ENCODE peak calls at places on chromosome 21, in eight cellular contexts. One of them, this sample, is unnamed.

GRCh38 chr21:21463456-21463855 is 465.2 kb downstream of the NCAM2 start:
- DNase-seq in MM.1S: peak; percentile 10
- DNase-seq in stomach: no peak
- DNase-seq in fibroblast of lung: no peak
- DNase-seq in pancreas: no peak
- DNase-seq in left lung: no peak
- DNase-seq in colonic mucosa: no peak
- DNase-seq in heart left ventricle: no peak
- DNase-seq in this sample: no peak

GRCh38 chr21:39018730-39019129 is 164.5 kb downstream of the PSMG1 start:
- DNase-seq in MM.1S: no peak
- DNase-seq in colonic mucosa: no peak
- DNase-seq in pancreas: no peak
- DNase-seq in stomach: no peak
- DNase-seq in left lung: no peak
- DNase-seq in fibroblast of lung: no peak
- DNase-seq in heart left ventricle: no peak
- DNase-seq in this sample: no peak

GRCh38 chr21:44331650-44332306 is 7.4 kb downstream of the CFAP410 start:
- DNase-seq in pancreas: no peak
- DNase-seq in MM.1S: no peak
- DNase-seq in stomach: no peak
- DNase-seq in fibroblast of lung: no peak
- DNase-seq in colonic mucosa: no peak
- DNase-seq in heart left ventricle: no peak
- DNase-seq in left lung: peak; percentile 64
- DNase-seq in this sample: no peak

GRCh38 chr21:31915566-31915965 is 42.7 kb downstream of the HUNK start:
- DNase-seq in colonic mucosa: no peak
- DNase-seq in heart left ventricle: no peak
- DNase-seq in stomach: no peak
- DNase-seq in pancreas: no peak
- DNase-seq in left lung: no peak
- DNase-seq in MM.1S: no peak
- DNase-seq in fibroblast of lung: no peak
- DNase-seq in this sample: no peak

GRCh38 chr21:43869486-43870325 is 4.7 kb downstream of the AGPAT3 start:
- DNase-seq in stomach: no peak
- DNase-seq in left lung: peak; percentile 52
- DNase-seq in MM.1S: no peak
- DNase-seq in fibroblast of lung: no peak
- DNase-seq in heart left ventricle: no peak
- DNase-seq in pancreas: no peak
- DNase-seq in colonic mucosa: no peak
- DNase-seq in this sample: no peak

GRCh38 chr21:15250384-15250783 is 185.6 kb upstream of the NRIP1 start:
- DNase-seq in stomach: no peak
- DNase-seq in left lung: no peak
- DNase-seq in heart left ventricle: no peak
- DNase-seq in colonic mucosa: no peak
- DNase-seq in fibroblast of lung: peak; percentile 47
- DNase-seq in pancreas: no peak
- DNase-seq in MM.1S: no peak
- DNase-seq in this sample: no peak

GRCh38 chr21:43194303-43195130 is 25.7 kb downstream of the CRYAA start:
- DNase-seq in stomach: no peak
- DNase-seq in heart left ventricle: peak; percentile 7
- DNase-seq in colonic mucosa: peak; percentile 14
- DNase-seq in fibroblast of lung: no peak
- DNase-seq in pancreas: peak; percentile 6
- DNase-seq in MM.1S: no peak
- DNase-seq in left lung: no peak
- DNase-seq in this sample: peak; percentile 48

GRCh38 chr21:38765056-38765455 is 40.7 kb upstream of the ETS2 start:
- DNase-seq in MM.1S: no peak
- DNase-seq in colonic mucosa: no peak
- DNase-seq in pancreas: no peak
- DNase-seq in stomach: no peak
- DNase-seq in heart left ventricle: no peak
- DNase-seq in left lung: no peak
- DNase-seq in fibroblast of lung: no peak
- DNase-seq in this sample: no peak

GRCh38 chr21:32307706-32308105 is 9.1 kb downstream of the MRAP start:
- DNase-seq in stomach: no peak
- DNase-seq in pancreas: no peak
- DNase-seq in fibroblast of lung: peak; percentile 66
- DNase-seq in left lung: no peak
- DNase-seq in MM.1S: no peak
- DNase-seq in heart left ventricle: no peak
- DNase-seq in colonic mucosa: peak; percentile 8
- DNase-seq in this sample: no peak

GRCh38 chr21:32456497-32456918 is 44.0 kb downstream of the EVA1C start:
- DNase-seq in stomach: no peak
- DNase-seq in colonic mucosa: no peak
- DNase-seq in heart left ventricle: no peak
- DNase-seq in fibroblast of lung: peak; percentile 83
- DNase-seq in left lung: no peak
- DNase-seq in pancreas: no peak
- DNase-seq in MM.1S: no peak
- DNase-seq in this sample: no peak

GRCh38 chr21:14773777-14774345 is 227.7 kb upstream of the SAMSN1 start:
- DNase-seq in fibroblast of lung: no peak
- DNase-seq in heart left ventricle: peak; percentile 11
- DNase-seq in pancreas: peak; percentile 65
- DNase-seq in colonic mucosa: peak; percentile 80
- DNase-seq in left lung: no peak
- DNase-seq in MM.1S: peak; percentile 69
- DNase-seq in stomach: peak; percentile 66
- DNase-seq in this sample: peak; percentile 21

GRCh38 chr21:15343066-15343465 is 278.3 kb upstream of the NRIP1 start:
- DNase-seq in colonic mucosa: no peak
- DNase-seq in MM.1S: no peak
- DNase-seq in pancreas: no peak
- DNase-seq in stomach: no peak
- DNase-seq in left lung: no peak
- DNase-seq in fibroblast of lung: no peak
- DNase-seq in heart left ventricle: no peak
- DNase-seq in this sample: no peak

GRCh38 chr21:17793675-17794123 is 25.5 kb downstream of the C21orf91 start:
- DNase-seq in MM.1S: peak; percentile 78
- DNase-seq in pancreas: no peak
- DNase-seq in left lung: no peak
- DNase-seq in heart left ventricle: no peak
- DNase-seq in colonic mucosa: no peak
- DNase-seq in fibroblast of lung: peak; percentile 53
- DNase-seq in stomach: no peak
- DNase-seq in this sample: no peak

GRCh38 chr21:34886554-34887385 is 162.3 kb downstream of the RUNX1 start:
- DNase-seq in pancreas: peak; percentile 35
- DNase-seq in MM.1S: peak; percentile 35
- DNase-seq in fibroblast of lung: peak; percentile 45
- DNase-seq in left lung: peak; percentile 87
- DNase-seq in stomach: no peak
- DNase-seq in heart left ventricle: peak; percentile 21
- DNase-seq in colonic mucosa: peak; percentile 44
- DNase-seq in this sample: no peak

GRCh38 chr21:44436111-44436611 is 19.1 kb upstream of the LRRC3 start:
- DNase-seq in stomach: no peak
- DNase-seq in fibroblast of lung: no peak
- DNase-seq in colonic mucosa: no peak
- DNase-seq in pancreas: no peak
- DNase-seq in MM.1S: no peak
- DNase-seq in left lung: peak; percentile 53
- DNase-seq in heart left ventricle: no peak
- DNase-seq in this sample: no peak

GRCh38 chr21:30839304-30839703 is 9.7 kb upstream of the KRTAP7-1 start:
- DNase-seq in pancreas: peak; percentile 24
- DNase-seq in colonic mucosa: peak; percentile 18
- DNase-seq in left lung: no peak
- DNase-seq in heart left ventricle: no peak
- DNase-seq in MM.1S: peak; percentile 70
- DNase-seq in stomach: no peak
- DNase-seq in fibroblast of lung: no peak
- DNase-seq in this sample: peak; percentile 23

GRCh38 chr21:32119389-32119788 is 159.5 kb downstream of the MIS18A start:
- DNase-seq in heart left ventricle: no peak
- DNase-seq in MM.1S: no peak
- DNase-seq in pancreas: no peak
- DNase-seq in fibroblast of lung: no peak
- DNase-seq in left lung: no peak
- DNase-seq in stomach: no peak
- DNase-seq in colonic mucosa: no peak
- DNase-seq in this sample: no peak

GRCh38 chr21:42195378-42196031 is 23.4 kb upstream of the ABCG1 start:
- DNase-seq in pancreas: no peak
- DNase-seq in heart left ventricle: peak; percentile 30
- DNase-seq in stomach: no peak
- DNase-seq in MM.1S: no peak
- DNase-seq in left lung: no peak
- DNase-seq in fibroblast of lung: peak; percentile 87
- DNase-seq in colonic mucosa: no peak
- DNase-seq in this sample: no peak

GRCh38 chr21:34580181-34580700 is 34.7 kb downstream of the RCAN1 start:
- DNase-seq in pancreas: no peak
- DNase-seq in stomach: peak; percentile 59
- DNase-seq in heart left ventricle: peak; percentile 69
- DNase-seq in fibroblast of lung: no peak
- DNase-seq in left lung: no peak
- DNase-seq in colonic mucosa: peak; percentile 74
- DNase-seq in MM.1S: no peak
- DNase-seq in this sample: no peak

GRCh38 chr21:43905726-43906455 is 40.9 kb downstream of the AGPAT3 start:
- DNase-seq in fibroblast of lung: no peak
- DNase-seq in MM.1S: no peak
- DNase-seq in stomach: no peak
- DNase-seq in heart left ventricle: no peak
- DNase-seq in colonic mucosa: no peak
- DNase-seq in left lung: no peak
- DNase-seq in pancreas: no peak
- DNase-seq in this sample: no peak

DNA sequence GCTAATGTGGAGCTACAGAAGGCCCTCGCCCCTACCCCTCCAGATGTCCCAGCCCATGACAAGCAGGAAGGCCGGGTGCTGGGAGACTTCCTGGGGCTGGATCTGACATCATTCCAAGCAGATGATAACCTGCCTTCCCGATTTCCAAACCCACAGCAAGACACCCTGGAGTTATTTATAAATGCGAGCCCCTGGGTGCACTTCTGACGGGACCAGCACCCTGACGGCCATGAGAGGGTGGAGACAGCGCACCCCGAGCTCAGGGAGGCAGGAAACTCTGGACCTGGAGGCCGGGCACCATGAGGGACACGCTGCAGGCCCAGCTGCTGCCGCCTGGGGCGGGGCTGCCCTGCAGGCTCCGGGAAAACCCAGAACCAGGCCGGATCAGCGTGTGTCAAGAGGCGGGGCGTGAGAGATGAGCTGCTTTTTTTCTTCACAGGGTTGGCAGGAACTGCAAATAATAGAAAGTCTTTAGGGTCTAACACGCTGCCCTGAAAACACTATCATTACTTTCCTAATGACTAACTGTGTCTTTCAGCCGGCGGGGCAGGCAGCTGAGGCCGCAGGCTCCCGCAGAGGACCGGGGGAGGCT is 2.5 kb upstream of the PCBP3 start:
- DNase-seq in left lung: no peak
- DNase-seq in MM.1S: no peak
- DNase-seq in fibroblast of lung: peak; percentile 56
- DNase-seq in colonic mucosa: peak; percentile 62
- DNase-seq in heart left ventricle: peak; percentile 35
- DNase-seq in pancreas: no peak
- DNase-seq in stomach: no peak
- DNase-seq in this sample: no peak
- TF ChIP-seq CTCF in left lung: no peak
- TF ChIP-seq CTCF in MM.1S: no peak
- TF ChIP-seq CTCF in fibroblast of lung: no peak
- TF ChIP-seq CTCF in colonic mucosa: no peak
- TF ChIP-seq CTCF in heart left ventricle: no peak
- TF ChIP-seq CTCF in pancreas: no peak
- TF ChIP-seq CTCF in stomach: no peak
- TF ChIP-seq CTCF in this sample: no peak

DNA sequence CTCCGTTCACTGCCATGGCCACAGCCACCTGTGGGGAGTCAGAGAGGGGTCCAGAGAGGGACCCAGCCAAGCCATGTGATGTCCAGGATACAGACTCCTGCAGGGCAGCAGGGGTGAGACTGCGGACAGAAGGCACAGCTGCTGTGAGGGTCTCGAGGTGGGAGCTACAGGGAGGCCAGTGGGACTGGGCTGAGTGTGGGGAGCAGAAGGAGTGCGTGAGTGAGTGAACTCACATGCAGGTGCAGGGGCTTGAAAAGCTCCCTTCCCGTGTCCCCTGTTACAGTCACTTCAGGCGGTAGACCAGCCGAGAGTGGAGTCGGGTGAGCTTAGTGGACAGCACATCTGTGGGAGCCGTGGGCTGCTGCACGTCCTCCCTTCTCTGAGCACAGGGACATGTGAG is 42.4 kb downstream of the S100B start:
- DNase-seq in MM.1S: no peak
- DNase-seq in fibroblast of lung: no peak
- DNase-seq in left lung: no peak
- DNase-seq in pancreas: no peak
- DNase-seq in colonic mucosa: no peak
- DNase-seq in stomach: no peak
- DNase-seq in heart left ventricle: no peak
- DNase-seq in this sample: no peak
- TF ChIP-seq CTCF in MM.1S: no peak
- TF ChIP-seq CTCF in fibroblast of lung: no peak
- TF ChIP-seq CTCF in left lung: no peak
- TF ChIP-seq CTCF in pancreas: no peak
- TF ChIP-seq CTCF in colonic mucosa: no peak
- TF ChIP-seq CTCF in stomach: no peak
- TF ChIP-seq CTCF in heart left ventricle: no peak
- TF ChIP-seq CTCF in this sample: no peak

DNA sequence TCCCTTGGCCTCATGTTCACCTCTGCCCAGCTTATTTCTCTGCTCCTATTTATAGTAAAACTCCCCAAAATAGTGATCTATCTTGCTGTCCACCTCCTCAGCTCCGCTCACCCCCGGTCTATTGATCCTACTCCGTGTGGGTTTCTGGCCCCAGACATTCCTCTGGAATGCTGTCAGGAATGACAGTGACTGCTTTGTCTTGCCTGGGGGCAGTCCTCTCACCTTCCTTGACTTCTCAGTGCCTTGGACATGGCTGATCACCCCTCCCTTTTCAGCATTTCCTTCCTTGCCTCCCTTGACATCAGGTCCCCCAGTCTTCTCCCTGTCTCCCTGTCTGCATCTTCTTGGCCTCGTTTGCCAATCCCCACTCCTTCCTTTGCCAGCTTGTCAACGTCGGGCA is 108.1 kb upstream of the BACE2 start:
- DNase-seq in left lung: no peak
- DNase-seq in heart left ventricle: no peak
- DNase-seq in colonic mucosa: no peak
- DNase-seq in fibroblast of lung: no peak
- DNase-seq in pancreas: no peak
- DNase-seq in MM.1S: no peak
- DNase-seq in stomach: no peak
- DNase-seq in this sample: no peak
- TF ChIP-seq CTCF in left lung: no peak
- TF ChIP-seq CTCF in heart left ventricle: no peak
- TF ChIP-seq CTCF in colonic mucosa: no peak
- TF ChIP-seq CTCF in fibroblast of lung: no peak
- TF ChIP-seq CTCF in pancreas: no peak
- TF ChIP-seq CTCF in MM.1S: no peak
- TF ChIP-seq CTCF in stomach: no peak
- TF ChIP-seq CTCF in this sample: no peak

GRCh38 chr21:16608209-16608830 is 878.5 kb downstream of the USP25 start:
- DNase-seq in colonic mucosa: no peak
- DNase-seq in stomach: no peak
- DNase-seq in MM.1S: no peak
- DNase-seq in left lung: no peak
- DNase-seq in heart left ventricle: no peak
- DNase-seq in pancreas: no peak
- DNase-seq in fibroblast of lung: peak; percentile 6
- DNase-seq in this sample: no peak
- TF ChIP-seq CTCF in colonic mucosa: no peak
- TF ChIP-seq CTCF in stomach: no peak
- TF ChIP-seq CTCF in MM.1S: peak; percentile 13
- TF ChIP-seq CTCF in left lung: no peak
- TF ChIP-seq CTCF in heart left ventricle: peak; percentile 48
- TF ChIP-seq CTCF in pancreas: no peak
- TF ChIP-seq CTCF in fibroblast of lung: no peak
- TF ChIP-seq CTCF in this sample: no peak

This sample was measured in GM10248.